ENCODE peak calls at places on chromosomes 11 and 22, in eight cellular contexts. T is ovary, U is testis, X is esophagus muscularis mucosa, N is IMR-90, S is sigmoid colon, E is K562, R is tibial nerve. Z is an unnamed sample.

GRCh38 chr11:69603978-69604524 is 36.9 kb upstream of the CCND1 start:
- DNase-seq in T (no peak), U (no peak), E (no peak), X (no peak), R (no peak), N (no peak), S (no peak), Z (no peak)

GRCh38 chr11:19524171-19524671 is 188.4 kb upstream of the NAV2 start:
- DNase-seq in N (peak), U (no peak), R (no peak), S (no peak), E (no peak), T (no peak), X (no peak), Z (no peak)

GRCh38 chr11:130001491-130002351 is 914 bp downstream of the PRDM10 start:
- DNase-seq in T (peak), N (peak), S (peak), U (peak), E (peak), X (no peak), R (no peak), Z (no peak)

GRCh38 chr11:1968454-1968995 is 21.4 kb downstream of the MRPL23 start:
- DNase-seq in N (no peak), R (no peak), S (peak), T (peak), U (no peak), X (no peak), E (no peak), Z (no peak)

GRCh38 chr22:39592104-39593060 is 21.8 kb downstream of the CACNA1I start:
- DNase-seq in T (peak), X (no peak), R (no peak), E (no peak), S (peak), N (peak), U (peak), Z (no peak)

GRCh38 chr22:42978453-42979103 is 36.4 kb downstream of the PACSIN2 start:
- DNase-seq in U (no peak), S (no peak), E (no peak), R (no peak), T (no peak), N (peak), X (no peak), Z (no peak)

GRCh38 chr22:45771711-45772110 is 100.1 kb downstream of the ATXN10 start:
- DNase-seq in E (no peak), R (no peak), T (no peak), S (no peak), U (no peak), X (no peak), N (no peak), Z (no peak)

GRCh38 chr22:26621663-26622062 is at the start of gene CRYBA4:
- DNase-seq in U (no peak), T (no peak), X (no peak), E (no peak), R (no peak), N (no peak), S (no peak), Z (no peak)

GRCh38 chr11:77438487-77438886 is 35.4 kb downstream of the PAK1 start:
- DNase-seq in U (no peak), E (no peak), R (no peak), S (no peak), T (no peak), X (no peak), N (no peak), Z (no peak)

GRCh38 chr11:128725630-128726461 is 32.0 kb downstream of the FLI1 start:
- DNase-seq in S (no peak), U (no peak), N (peak), E (no peak), R (no peak), X (no peak), T (no peak), Z (no peak)

GRCh38 chr11:32333335-32333991 is 101.9 kb downstream of the WT1 start:
- DNase-seq in U (peak), X (no peak), T (peak), R (peak), S (peak), N (peak), E (no peak), Z (peak)

GRCh38 chr22:26970809-26971394 is 313.5 kb downstream of the MIAT start:
- DNase-seq in X (no peak), U (no peak), R (no peak), S (no peak), E (no peak), T (no peak), N (no peak), Z (no peak)

GRCh38 chr11:80843266-80843974 is 1402.6 kb upstream of the TENM4 start:
- DNase-seq in E (no peak), S (no peak), R (no peak), N (no peak), T (no peak), X (no peak), U (no peak), Z (no peak)

GRCh38 chr11:11065396-11065795 is 207.5 kb upstream of the ZBED5 start:
- DNase-seq in R (no peak), U (no peak), E (no peak), N (no peak), X (peak), T (no peak), S (no peak), Z (no peak)

GRCh38 chr11:88508808-88509581 is 171.5 kb upstream of the CTSC start:
- DNase-seq in N (no peak), U (peak), E (no peak), T (no peak), R (no peak), S (no peak), X (no peak), Z (no peak)

GRCh38 chr11:70400643-70401042 is 2.3 kb downstream of the CTTN start:
- DNase-seq in R (no peak), S (no peak), X (no peak), N (no peak), E (no peak), T (no peak), U (no peak), Z (no peak)

GRCh38 chr22:50540352-50540751 is 5.3 kb upstream of the KLHDC7B start:
- DNase-seq in X (no peak), N (no peak), E (no peak), T (no peak), S (no peak), U (no peak), R (no peak), Z (no peak)

GRCh38 chr11:20596629-20597129 is 2.7 kb upstream of the SLC6A5 start:
- DNase-seq in E (peak), X (no peak), R (no peak), U (no peak), N (no peak), T (no peak), S (no peak), Z (no peak)

GRCh38 chr11:35619030-35619753 is 932 bp downstream of the FJX1 start:
- DNase-seq in T (no peak), E (no peak), X (no peak), R (no peak), U (peak), S (peak), N (peak), Z (peak)

GRCh38 chr11:1194231-1194976 is 28.5 kb upstream of the MUC5B start:
- DNase-seq in X (no peak), E (no peak), U (no peak), N (no peak), S (peak), T (peak), R (no peak), Z (no peak)

GRCh38 chr11:31786996-31787685 is 24.0 kb downstream of the PAX6 start:
- DNase-seq in S (no peak), T (no peak), U (no peak), E (no peak), R (no peak), X (peak), N (no peak), Z (no peak)

GRCh38 chr11:106691807-106692365 is 326.4 kb downstream of the GUCY1A2 start:
- DNase-seq in S (no peak), U (no peak), R (no peak), N (peak), T (no peak), X (no peak), E (no peak), Z (no peak)

GRCh38 chr11:64448599-64449380 is 89.8 kb downstream of the RPS6KA4 start:
- DNase-seq in U (peak), N (peak), E (peak), X (no peak), R (peak), T (peak), S (peak), Z (peak)

GRCh38 chr11:101912823-101913284 is 2.0 kb upstream of the CEP126 start:
- DNase-seq in X (no peak), N (peak), R (no peak), T (no peak), E (no peak), S (no peak), U (no peak), Z (no peak)

GRCh38 chr11:86245369-86246292 is 1.1 kb downstream of the EED start:
- DNase-seq in E (no peak), U (peak), X (peak), T (peak), R (no peak), N (peak), S (no peak), Z (no peak)

GRCh38 chr22:26563022-26563421 is 26.9 kb downstream of the TPST2 start:
- DNase-seq in X (no peak), T (no peak), R (no peak), S (no peak), N (no peak), E (no peak), U (no peak), Z (no peak)

DNA sequence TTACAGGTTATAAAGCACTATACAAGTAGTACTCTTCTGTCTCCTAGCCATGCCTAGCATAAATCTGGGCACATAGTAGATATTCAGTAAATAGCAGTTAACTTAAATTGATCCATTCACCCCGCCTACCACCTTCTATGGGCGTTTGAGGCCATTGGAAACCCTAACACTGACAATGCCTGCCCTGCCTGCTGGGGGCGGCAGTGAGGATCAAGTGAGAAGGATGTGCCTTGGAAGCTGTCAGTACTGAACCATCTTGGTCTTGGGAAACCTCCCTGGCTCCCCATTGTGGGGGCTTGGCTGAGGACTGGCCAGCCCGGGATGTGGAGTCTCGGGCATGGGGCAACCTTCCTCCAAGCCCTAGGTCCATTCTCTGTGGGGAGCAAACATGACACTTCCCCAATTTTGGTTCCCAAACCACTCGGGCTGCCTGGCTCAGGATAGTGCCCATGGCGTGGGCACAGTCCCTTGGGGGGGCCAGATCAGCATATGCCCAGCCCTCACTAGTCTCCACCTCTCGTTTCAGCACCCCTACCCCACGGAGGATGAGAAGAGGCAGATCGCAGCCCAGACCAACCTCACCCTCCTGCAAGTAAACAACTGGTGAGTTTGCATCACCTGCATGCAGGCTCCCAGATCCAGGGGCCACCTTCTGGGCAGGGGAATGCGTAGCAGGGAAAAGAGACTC is 67.4 kb downstream of the FEZ1 start:
- DNase-seq in S (no peak), T (no peak), U (no peak), E (peak), X (no peak), R (no peak), N (no peak), Z (no peak)
- TF ChIP-seq CTCF in S (no peak), T (no peak), U (no peak), E (peak), X (no peak), R (no peak), N (no peak), Z (no peak)

GRCh38 chr22:44515779-44516178 is 17.7 kb upstream of the RTL6 start:
- DNase-seq in R (no peak), S (no peak), T (no peak), U (no peak), X (no peak), E (no peak), N (no peak), Z (no peak)

GRCh38 chr22:44519895-44520294 is 21.9 kb upstream of the RTL6 start:
- DNase-seq in S (no peak), X (peak), N (no peak), T (no peak), U (no peak), E (no peak), R (no peak), Z (no peak)

GRCh38 chr22:44521326-44521725 is 23.3 kb upstream of the RTL6 start:
- DNase-seq in U (no peak), T (no peak), X (peak), S (peak), E (no peak), N (no peak), R (no peak), Z (no peak)

GRCh38 chr22:44520695-44521094 is 22.7 kb upstream of the RTL6 start:
- DNase-seq in R (no peak), S (no peak), E (no peak), N (peak), T (no peak), X (no peak), U (no peak), Z (no peak)

DNA sequence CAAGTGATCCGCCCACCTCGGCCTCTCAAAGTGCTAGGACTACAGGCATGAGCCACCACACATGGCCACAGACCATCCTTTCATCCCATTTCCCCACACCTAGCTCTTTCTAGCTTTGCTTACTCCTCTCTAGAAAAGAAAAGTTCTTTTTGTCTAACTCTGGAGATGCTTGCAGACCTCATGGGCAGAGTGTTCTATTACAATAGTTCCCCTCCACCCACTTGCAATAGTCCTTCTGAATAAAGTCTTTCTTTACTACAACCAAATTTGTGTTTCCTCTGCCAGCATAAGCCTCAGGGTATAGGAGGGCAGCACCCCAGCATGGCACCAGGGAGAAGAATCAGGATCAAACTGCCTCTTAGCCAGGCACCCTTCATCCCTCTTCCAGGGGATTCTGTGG is 18.8 kb upstream of the RTL6 start:
- DNase-seq in R (no peak), E (no peak), X (peak), U (no peak), N (no peak), S (no peak), T (no peak), Z (no peak)
- TF ChIP-seq POLR2A in R (no peak), E (no peak), X (no peak), U (no peak), N (no peak), S (no peak), T (no peak), Z (no peak)

DNA sequence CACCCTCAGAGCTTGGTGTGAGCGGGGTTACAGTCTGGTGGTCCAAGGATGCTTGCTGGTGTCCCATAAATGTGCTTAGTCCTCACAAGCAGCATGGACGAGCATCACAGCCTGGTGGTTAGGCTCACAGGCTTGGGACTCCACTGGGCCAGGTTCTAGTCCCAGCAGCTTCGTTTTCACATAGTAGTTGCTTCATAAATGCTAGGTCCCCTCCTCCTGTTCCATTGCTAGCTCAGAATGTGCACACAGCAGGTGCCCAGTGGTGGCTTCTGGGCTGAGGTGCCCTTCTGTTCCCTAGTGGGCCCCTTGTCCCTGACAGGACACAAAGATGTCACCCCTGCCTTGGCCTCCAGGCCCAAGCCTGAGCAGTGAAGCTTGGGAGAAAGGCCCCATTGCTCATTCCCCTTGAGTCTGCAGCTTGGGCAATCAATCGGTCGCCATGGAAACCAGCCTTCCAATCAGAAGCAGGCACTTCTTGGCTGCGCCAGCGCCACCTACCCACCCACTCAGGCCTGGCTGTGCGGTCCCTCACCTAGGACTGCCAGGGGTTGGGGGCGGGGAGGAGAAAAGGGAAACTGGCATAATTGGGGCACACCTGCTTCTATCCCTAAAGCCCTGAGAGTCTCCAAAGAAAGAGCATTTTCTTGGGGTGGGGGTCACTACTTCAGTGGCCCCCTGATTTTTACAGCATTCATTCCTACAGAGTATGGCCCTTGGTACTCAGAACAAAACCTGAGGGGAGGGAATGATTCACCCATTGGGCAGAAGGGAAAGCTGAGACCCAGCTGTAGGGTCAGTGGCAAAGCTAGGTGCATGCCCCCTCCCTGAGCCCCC is 48.1 kb downstream of the CYTH4 start:
- DNase-seq in S (no peak), R (no peak), E (peak), U (peak), N (peak), T (no peak), X (no peak), Z (no peak)
- TF ChIP-seq CTCF in S (no peak), R (no peak), E (peak), U (no peak), N (peak), T (no peak), X (no peak), Z (no peak)

GRCh38 chr11:117061256-117061655 is 37.0 kb downstream of the SIK3 start:
- DNase-seq in T (no peak), U (no peak), R (no peak), X (no peak), S (no peak), N (no peak), E (no peak), Z (no peak)

GRCh38 chr11:117064275-117064674 is 34.0 kb downstream of the SIK3 start:
- DNase-seq in E (no peak), U (no peak), S (no peak), X (no peak), N (peak), R (no peak), T (no peak), Z (no peak)

GRCh38 chr11:117059611-117060010 is 38.6 kb downstream of the SIK3 start:
- DNase-seq in E (no peak), R (no peak), X (no peak), U (no peak), T (no peak), S (no peak), N (peak), Z (no peak)

GRCh38 chr11:117058761-117059233 is 39.4 kb downstream of the SIK3 start:
- DNase-seq in S (no peak), R (no peak), U (no peak), N (peak), X (no peak), E (no peak), T (no peak), Z (no peak)

DNA sequence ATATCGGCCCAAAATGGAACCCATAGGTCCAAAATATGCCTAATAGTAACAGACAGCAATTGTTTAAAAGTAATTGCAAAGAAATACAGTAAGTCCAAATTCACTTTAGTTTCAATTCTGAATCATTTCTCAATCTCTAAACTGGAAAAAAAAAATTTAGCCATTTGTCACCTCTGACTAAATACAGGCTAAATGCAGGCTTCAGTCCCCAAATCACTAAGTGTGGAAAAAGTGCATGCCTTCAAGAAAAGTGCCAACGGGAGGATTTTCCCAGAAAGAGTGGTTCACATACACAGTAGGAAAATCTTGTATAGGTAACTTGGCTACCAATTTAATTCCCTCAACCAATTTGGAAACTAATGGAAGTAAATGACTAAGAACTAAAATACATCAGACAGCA is 35.7 kb downstream of the SIK3 start:
- DNase-seq in X (no peak), N (no peak), U (no peak), T (no peak), E (no peak), R (no peak), S (no peak), Z (no peak)
- TF ChIP-seq POLR2A in X (no peak), N (no peak), U (no peak), T (no peak), E (no peak), R (no peak), S (no peak), Z (no peak)

GRCh38 chr11:120109531-120109930 is 28.4 kb downstream of the TRIM29 start:
- DNase-seq in S (no peak), X (no peak), R (no peak), E (no peak), T (no peak), N (no peak), U (no peak), Z (no peak)
- TF ChIP-seq CTCF in S (no peak), X (no peak), R (no peak), E (no peak), T (no peak), N (no peak), U (no peak), Z (no peak)

DNA sequence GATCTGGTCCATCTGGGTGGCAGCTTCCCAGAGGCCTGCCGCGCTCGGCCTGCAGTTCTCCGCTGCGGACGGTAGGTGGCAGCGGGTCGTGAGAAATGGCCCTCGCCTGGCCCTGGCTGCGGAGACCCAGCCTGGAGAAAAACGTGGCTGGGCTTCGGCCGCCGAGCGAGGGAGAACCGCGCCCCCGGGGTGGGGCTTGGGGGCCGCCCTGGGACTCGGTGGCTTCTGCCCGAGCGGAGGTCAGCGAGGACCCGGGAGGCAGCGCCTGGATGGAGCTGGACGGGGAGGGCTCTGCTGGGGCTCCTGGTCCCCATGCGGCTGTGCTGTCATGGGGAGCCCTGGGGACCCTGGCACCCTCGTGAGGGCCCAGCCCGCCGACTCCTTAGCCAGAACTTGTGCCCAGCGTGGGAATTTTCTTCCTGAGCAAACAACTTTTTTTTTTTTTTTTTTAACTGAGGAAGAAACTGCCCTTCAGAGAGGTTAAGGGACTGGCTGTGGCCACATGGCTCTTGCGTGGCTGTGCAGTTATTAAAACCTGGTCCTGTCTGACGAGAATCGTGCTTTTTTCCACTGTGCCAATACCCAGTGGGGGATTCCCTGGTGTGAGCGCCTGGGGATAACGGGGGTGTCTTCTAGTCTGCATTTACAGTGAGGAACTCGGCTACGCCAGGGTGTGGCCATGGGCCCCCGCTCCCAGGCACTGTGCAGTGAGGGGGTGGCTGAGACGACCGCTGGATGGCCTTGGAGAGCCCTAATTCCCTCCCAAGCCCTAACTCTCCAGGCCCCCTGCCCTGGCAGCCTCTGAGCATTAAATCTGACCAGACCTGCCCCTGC is 535.6 kb downstream of the INSC start:
- DNase-seq in E (peak), N (peak), X (peak), R (peak), S (peak), U (peak), T (peak), Z (peak)
- TF ChIP-seq POLR2A in E (no peak), N (peak), X (no peak), R (no peak), S (no peak), U (no peak), T (peak), Z (no peak)

GRCh38 chr11:94926698-94927237 is 46.6 kb downstream of the CWC15 start:
- DNase-seq in N (peak), T (peak), X (no peak), U (peak), R (peak), S (peak), E (no peak), Z (peak)
- TF ChIP-seq CTCF in N (no peak), T (no peak), X (no peak), U (no peak), R (no peak), S (no peak), E (no peak), Z (no peak)